ENCODE peak calls at places on chromosomes 5 and 9, in four cellular contexts. V is gastrocnemius medialis, N is stomach, X is ovary. H is an unnamed sample.

GRCh38 chr9:125696106-125696647 is 10.8 kb downstream of the MAPKAP1 start:
- DNase-seq in V (no peak), N (no peak), X (no peak), H (no peak)

GRCh38 chr5:135190345-135191083 is 156.5 kb upstream of the PITX1 start:
- DNase-seq in N (no peak), X (no peak), V (no peak), H (no peak)

GRCh38 chr5:133754575-133755169 is 142.3 kb upstream of the FSTL4 start:
- DNase-seq in X (no peak), V (peak; percentile 39), N (peak; percentile 40), H (no peak)

GRCh38 chr5:132008163-132008473 is 3.3 kb downstream of the ACSL6 start:
- DNase-seq in X (peak; percentile 8), N (no peak), V (peak; percentile 9), H (no peak)

GRCh38 chr5:154366353-154366752 is 79.4 kb upstream of the SAP30L start:
- DNase-seq in V (no peak), X (no peak), N (no peak), H (no peak)

GRCh38 chr5:168713051-168713450 is 133.9 kb upstream of the PANK3 start:
- DNase-seq in X (no peak), N (no peak), V (no peak), H (no peak)

GRCh38 chr5:59522201-59522831 is 371.2 kb downstream of the PDE4D start:
- DNase-seq in V (no peak), N (no peak), X (no peak), H (no peak)

GRCh38 chr5:150411245-150411979 is 1.3 kb downstream of the CD74 start:
- DNase-seq in X (no peak), N (peak; percentile 77), V (no peak), H (no peak)

GRCh38 chr5:127353761-127354160 is 63.2 kb downstream of the MEGF10 start:
- DNase-seq in N (no peak), X (no peak), V (no peak), H (no peak)

GRCh38 chr9:96854073-96854876 is at the start of gene ZNF782:
- DNase-seq in X (peak; percentile 94), N (peak; percentile 92), V (peak; percentile 91), H (peak; percentile 47)

GRCh38 chr9:96854877-96855273 is 561 bp upstream of the ZNF782 start:
- DNase-seq in V (no peak), X (no peak), N (no peak), H (no peak)

GRCh38 chr9:96856363-96857286 is 2.3 kb upstream of the ZNF782 start:
- DNase-seq in X (no peak), V (peak; percentile 31), N (peak; percentile 69), H (peak; percentile 40)

GRCh38 chr9:96853711-96854072 is 622 bp downstream of the ZNF782 start:
- DNase-seq in N (no peak), V (no peak), X (no peak), H (no peak)

DNA sequence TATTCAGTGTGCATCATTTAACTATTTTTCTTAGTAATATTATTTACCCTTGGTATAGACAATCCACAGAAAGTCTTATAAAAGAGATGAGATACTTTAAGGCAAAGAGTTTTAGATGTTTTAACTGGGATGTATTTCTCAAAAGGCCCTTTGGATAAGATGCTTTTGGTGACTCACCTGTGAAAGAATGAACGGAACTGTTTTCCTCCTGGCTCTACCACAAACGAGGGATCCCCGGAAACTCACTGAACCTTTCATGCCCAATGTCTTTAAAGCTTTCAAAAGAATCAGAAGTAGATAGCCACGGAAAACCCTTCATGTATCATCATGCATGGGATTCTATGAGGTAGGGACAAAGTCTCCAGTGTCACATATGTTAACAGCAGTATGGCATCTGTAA is 1.6 kb downstream of the ZNF782 start:
- DNase-seq in V (no peak), N (no peak), X (no peak), H (no peak)
- H3K4me3 ChIP-seq in V (peak overlapping the region; percentile 88), N (peak overlapping the region; percentile 75), X (no peak overlapping the region), H (no peak overlapping the region)

GRCh38 chr9:118034701-118035100 is 330.5 kb downstream of the TLR4 start:
- DNase-seq in X (no peak), V (no peak), N (no peak), H (no peak)
- TF ChIP-seq CTCF in X (no peak), V (no peak), N (no peak), H (no peak)

DNA sequence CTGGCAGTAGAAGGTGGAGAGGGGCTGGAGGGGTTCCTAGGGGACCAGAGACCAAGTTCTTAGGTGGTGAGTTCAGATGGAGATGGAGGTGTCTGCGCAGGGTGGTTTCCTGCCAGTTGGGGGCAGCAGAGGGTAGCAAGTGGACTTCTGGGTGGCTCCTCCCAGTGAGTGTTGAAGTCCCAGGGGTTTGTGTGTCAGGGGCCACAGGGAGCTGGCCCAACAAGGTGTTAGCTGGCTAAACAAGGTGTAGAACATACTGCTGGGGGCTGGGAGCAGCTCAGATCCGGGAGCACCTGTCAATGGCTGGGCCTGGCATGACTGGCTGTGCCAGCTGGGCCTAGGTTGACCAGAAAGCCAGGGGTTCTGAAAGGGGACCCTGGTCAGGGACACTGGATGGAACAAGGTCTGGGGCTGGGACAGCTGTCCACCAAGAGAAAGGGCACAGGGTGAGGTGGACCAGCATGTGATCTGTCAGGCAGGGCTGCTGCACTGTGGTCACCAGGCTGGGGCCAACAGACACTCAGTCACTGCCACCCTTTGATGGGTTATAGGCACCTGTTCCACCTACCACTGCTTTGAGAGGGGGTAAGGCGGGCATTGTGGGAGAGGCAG is 35.6 kb downstream of the DAB2IP start:
- DNase-seq in V (peak; percentile 80), N (peak; percentile 87), X (peak; percentile 88), H (no peak)
- H3K4me3 ChIP-seq in V (no peak overlapping the region), N (no peak overlapping the region), X (no peak overlapping the region), H (no peak overlapping the region)

DNA sequence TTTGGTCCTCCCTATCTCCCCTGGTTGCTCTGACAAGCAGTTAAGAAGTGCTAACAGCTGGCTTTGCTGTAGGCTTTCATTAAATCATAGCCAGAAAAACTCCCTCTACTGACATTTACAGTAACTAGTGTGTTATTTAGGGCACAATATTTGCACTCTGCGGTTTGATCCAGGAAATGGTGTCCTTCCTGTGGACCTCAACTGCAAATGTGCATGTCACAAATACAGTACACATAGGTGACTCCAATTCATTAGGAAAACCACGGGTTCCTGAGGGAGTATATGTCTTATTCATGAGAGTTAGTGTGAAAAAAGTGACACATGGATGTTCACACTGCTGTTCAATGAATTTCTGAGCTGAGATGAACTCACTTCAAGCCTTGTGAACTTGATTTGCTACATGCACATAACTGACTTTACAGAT is 281.6 kb downstream of the EFNA5 start:
- DNase-seq in V (no peak), X (no peak), N (peak; percentile 29), H (no peak)
- TF ChIP-seq CTCF in V (no peak), X (no peak), N (no peak), H (no peak)

GRCh38 chr9:3508078-3508431 is 17.7 kb downstream of the RFX3 start:
- DNase-seq in N (no peak), V (no peak), X (no peak), H (no peak)
- H3K4me3 ChIP-seq in N (no peak overlapping the region), V (peak overlapping the region; percentile 38), X (no peak overlapping the region), H (no peak overlapping the region)

GRCh38 chr5:170223906-170224305 is 8.9 kb upstream of the C5orf58 start:
- DNase-seq in V (no peak), N (no peak), X (no peak), H (no peak)

GRCh38 chr5:170219615-170220014 is 13.2 kb upstream of the C5orf58 start:
- DNase-seq in N (no peak), V (no peak), X (no peak), H (peak; percentile 45)

GRCh38 chr5:170220196-170220595 is 12.6 kb upstream of the C5orf58 start:
- DNase-seq in N (no peak), X (no peak), V (no peak), H (no peak)

GRCh38 chr5:170223349-170223748 is 9.4 kb upstream of the C5orf58 start:
- DNase-seq in V (no peak), X (no peak), N (no peak), H (no peak)

GRCh38 chr5:170221319-170221718 is 11.5 kb upstream of the C5orf58 start:
- DNase-seq in N (no peak), X (no peak), V (no peak), H (no peak)
- TF ChIP-seq CTCF in N (no peak), X (no peak), V (no peak), H (no peak)

DNA sequence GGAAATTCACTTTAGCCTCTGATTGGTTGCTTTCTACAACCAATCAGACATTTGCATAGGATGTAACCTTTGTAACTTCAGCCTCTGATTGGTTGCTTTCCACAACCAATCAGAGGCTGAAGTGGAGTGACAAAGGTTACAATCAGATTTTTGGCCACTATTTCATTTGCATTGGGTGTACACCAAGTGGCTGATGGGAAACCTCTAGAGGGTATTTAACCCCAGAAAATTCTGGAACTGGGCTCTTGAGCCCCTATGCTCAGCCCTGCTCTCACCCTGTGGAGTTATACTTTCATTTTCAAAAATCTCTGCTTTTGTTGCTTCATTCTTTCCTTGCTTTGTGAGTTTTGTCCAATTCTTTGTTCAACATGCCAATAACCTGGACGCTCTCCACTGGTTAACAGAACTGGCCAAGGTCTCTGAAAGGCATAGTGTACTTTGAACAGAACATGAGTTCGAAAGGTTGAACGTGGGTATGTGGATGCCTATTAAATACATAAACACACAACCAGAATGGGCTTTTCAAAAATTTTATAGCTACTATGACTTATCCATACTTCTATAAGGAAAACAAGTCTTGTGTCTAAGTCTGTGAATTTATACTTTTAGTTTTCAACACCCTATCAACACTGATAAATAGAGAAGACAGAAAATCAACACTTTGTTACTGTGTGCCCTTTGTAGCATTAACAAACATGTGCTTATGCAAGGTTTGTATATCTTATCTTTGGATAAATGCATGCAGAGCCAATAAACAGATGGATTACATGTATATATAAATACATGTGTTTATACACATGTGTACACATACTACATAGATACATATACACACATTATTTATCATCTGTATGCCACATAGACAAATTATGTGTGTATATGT is 568.1 kb downstream of the CTNND2 start:
- DNase-seq in N (no peak), X (no peak), V (no peak), H (no peak)
- H3K4me3 ChIP-seq in N (no peak overlapping the region), X (no peak overlapping the region), V (no peak overlapping the region), H (no peak overlapping the region)

H was measured in AG04449.